ENCODE peak calls at places on chromosome 1, in four cellular contexts. J, A, E and F are unnamed samples.

GRCh38 chr1:44405041-44405803 is at the start of gene RNF220:
- DNase-seq in A (peak), E (peak), J (peak), F (peak)

GRCh38 chr1:63878914-63879313 is 105.1 kb downstream of the ROR1 start:
- DNase-seq in J (no peak), A (no peak), E (peak), F (no peak)

GRCh38 chr1:42936309-42937078 is 22.2 kb downstream of the SLC2A1 start:
- DNase-seq in J (no peak), A (peak), E (peak), F (no peak)

GRCh38 chr1:240217398-240217797 is 125.7 kb downstream of the FMN2 start:
- DNase-seq in J (no peak), E (no peak), A (no peak), F (no peak)

GRCh38 chr1:50333595-50333974 is 89.7 kb downstream of the DMRTA2 start:
- DNase-seq in A (peak), J (no peak), E (peak), F (no peak)

GRCh38 chr1:236288620-236288976 is 6.8 kb upstream of the ERO1B start:
- DNase-seq in A (no peak), E (no peak), J (no peak), F (no peak)

GRCh38 chr1:230632273-230632873 is 9.9 kb upstream of the COG2 start:
- DNase-seq in A (peak), J (peak), E (peak), F (no peak)

GRCh38 chr1:224095339-224095738 is 18.6 kb upstream of the FBXO28 start:
- DNase-seq in J (no peak), E (no peak), A (no peak), F (no peak)

GRCh38 chr1:59154406-59154805 is 142.5 kb upstream of the FGGY start:
- DNase-seq in E (no peak), A (no peak), J (no peak), F (no peak)

GRCh38 chr1:32876341-32877210 is 5.9 kb upstream of the FNDC5 start:
- DNase-seq in E (no peak), J (no peak), A (peak), F (peak)

GRCh38 chr1:156281281-156282142 is 1.1 kb downstream of the SMG5 start:
- DNase-seq in J (no peak), A (peak), E (peak), F (no peak)